ENCODE peak calls at places on chromosome 5, in seven cellular contexts. One of them, this sample, is unnamed.

GRCh38 chr5:15487228-15487627 is 12.8 kb upstream of the FBXL7 start:
- DNase-seq in Karpas-422: no peak
- DNase-seq in lung: no peak
- DNase-seq in heart right ventricle: no peak
- DNase-seq in IMR-90: no peak
- DNase-seq in A673: no peak
- DNase-seq in small intestine: no peak
- DNase-seq in this sample: no peak

GRCh38 chr5:154296525-154297159 is 106.1 kb downstream of the GALNT10 start:
- DNase-seq in Karpas-422: no peak
- DNase-seq in lung: no peak
- DNase-seq in heart right ventricle: no peak
- DNase-seq in IMR-90: no peak
- DNase-seq in A673: no peak
- DNase-seq in small intestine: peak; percentile 46
- DNase-seq in this sample: no peak

GRCh38 chr5:59293700-59294099 is 599.8 kb downstream of the PDE4D start:
- DNase-seq in Karpas-422: no peak
- DNase-seq in lung: no peak
- DNase-seq in heart right ventricle: no peak
- DNase-seq in IMR-90: no peak
- DNase-seq in A673: no peak
- DNase-seq in small intestine: no peak
- DNase-seq in this sample: no peak

GRCh38 chr5:149801307-149801985 is 71.3 kb downstream of the PPARGC1B start:
- DNase-seq in Karpas-422: no peak
- DNase-seq in lung: no peak
- DNase-seq in heart right ventricle: no peak
- DNase-seq in IMR-90: no peak
- DNase-seq in A673: no peak
- DNase-seq in small intestine: no peak
- DNase-seq in this sample: no peak

GRCh38 chr5:669111-669841 is 23.9 kb downstream of the TPPP start:
- DNase-seq in Karpas-422: peak; percentile 68
- DNase-seq in lung: no peak
- DNase-seq in heart right ventricle: no peak
- DNase-seq in IMR-90: no peak
- DNase-seq in A673: no peak
- DNase-seq in small intestine: peak; percentile 30
- DNase-seq in this sample: peak; percentile 25

GRCh38 chr5:8831251-8831650 is 714.6 kb downstream of the SEMA5A start:
- DNase-seq in Karpas-422: no peak
- DNase-seq in lung: no peak
- DNase-seq in heart right ventricle: no peak
- DNase-seq in IMR-90: no peak
- DNase-seq in A673: no peak
- DNase-seq in small intestine: no peak
- DNase-seq in this sample: no peak

GRCh38 chr5:625516-625915 is 13.4 kb downstream of the CEP72 start:
- DNase-seq in Karpas-422: no peak
- DNase-seq in lung: no peak
- DNase-seq in heart right ventricle: no peak
- DNase-seq in IMR-90: no peak
- DNase-seq in A673: no peak
- DNase-seq in small intestine: no peak
- DNase-seq in this sample: no peak

GRCh38 chr5:147507480-147508126 is 2.3 kb downstream of the DPYSL3 start:
- DNase-seq in Karpas-422: no peak
- DNase-seq in lung: no peak
- DNase-seq in heart right ventricle: no peak
- DNase-seq in IMR-90: peak; percentile 78
- DNase-seq in A673: no peak
- DNase-seq in small intestine: no peak
- DNase-seq in this sample: peak; percentile 79

GRCh38 chr5:139335811-139336210 is 5.8 kb upstream of the PAIP2 start:
- DNase-seq in Karpas-422: no peak
- DNase-seq in lung: no peak
- DNase-seq in heart right ventricle: no peak
- DNase-seq in IMR-90: no peak
- DNase-seq in A673: no peak
- DNase-seq in small intestine: no peak
- DNase-seq in this sample: peak; percentile 10

GRCh38 chr5:181215997-181216982 is 6.8 kb upstream of the TRIM41 start:
- DNase-seq in Karpas-422: peak; percentile 76
- DNase-seq in lung: no peak
- DNase-seq in heart right ventricle: no peak
- DNase-seq in IMR-90: no peak
- DNase-seq in A673: peak; percentile 60
- DNase-seq in small intestine: no peak
- DNase-seq in this sample: no peak

DNA sequence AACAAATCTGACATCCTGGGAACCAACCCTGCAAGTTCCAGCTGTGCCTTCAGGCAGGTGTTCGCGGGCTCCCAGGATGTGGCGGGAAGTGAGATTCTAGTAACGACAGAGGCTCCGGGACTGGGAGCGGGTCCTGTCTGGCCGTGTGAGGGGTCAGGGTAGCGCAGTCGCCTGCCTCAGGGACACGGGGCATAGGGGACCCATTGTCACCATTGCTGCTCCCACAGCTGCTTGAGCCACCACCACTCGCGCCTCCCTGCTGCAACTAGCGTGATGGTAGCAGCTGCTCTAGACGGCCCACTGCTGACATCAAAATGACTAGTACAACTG is 468.5 kb downstream of the CDH9 start:
- DNase-seq in Karpas-422: no peak
- DNase-seq in lung: no peak
- DNase-seq in heart right ventricle: no peak
- DNase-seq in IMR-90: no peak
- DNase-seq in A673: no peak
- DNase-seq in small intestine: no peak
- DNase-seq in this sample: no peak
- H3K4me1 ChIP-seq in Karpas-422: no peaks in the 10 kb centered on the region
- H3K4me1 ChIP-seq in lung: no peaks in the 10 kb centered on the region
- H3K4me1 ChIP-seq in heart right ventricle: no peaks in the 10 kb centered on the region
- H3K4me1 ChIP-seq in IMR-90: no peaks in the 10 kb centered on the region
- H3K4me1 ChIP-seq in A673: no peaks in the 10 kb centered on the region
- H3K4me1 ChIP-seq in small intestine: no peaks in the 10 kb centered on the region
- H3K4me1 ChIP-seq in this sample: no peaks in the 10 kb centered on the region

DNA sequence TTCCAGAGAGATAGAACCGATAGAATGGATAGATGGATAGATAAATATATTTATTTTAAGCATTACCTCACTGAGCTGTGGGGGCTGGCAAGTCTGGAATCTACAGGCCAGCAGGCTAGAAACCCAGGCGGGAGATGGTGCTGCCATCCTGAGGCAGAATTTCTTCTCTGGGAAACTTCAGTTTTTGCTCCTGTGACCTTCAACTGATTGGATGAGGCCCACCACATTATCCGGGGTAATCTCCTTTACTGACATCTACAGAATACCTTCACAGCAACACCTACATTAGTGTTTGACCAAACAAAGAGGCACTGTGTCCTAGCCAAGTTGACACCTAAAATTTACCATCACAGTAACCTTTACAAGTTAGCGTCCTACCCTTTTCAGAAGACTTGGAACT is 29.2 kb upstream of the TENT4A start:
- DNase-seq in Karpas-422: no peak
- DNase-seq in lung: peak; percentile 6
- DNase-seq in heart right ventricle: no peak
- DNase-seq in IMR-90: no peak
- DNase-seq in A673: no peak
- DNase-seq in small intestine: no peak
- DNase-seq in this sample: no peak
- H3K4me1 ChIP-seq in Karpas-422: no peaks in the 10 kb centered on the region
- H3K4me1 ChIP-seq in lung: no peaks in the 10 kb centered on the region
- H3K4me1 ChIP-seq in heart right ventricle: no peaks in the 10 kb centered on the region
- H3K4me1 ChIP-seq in IMR-90: no peaks in the 10 kb centered on the region
- H3K4me1 ChIP-seq in A673: no peaks in the 10 kb centered on the region
- H3K4me1 ChIP-seq in small intestine: no peaks in the 10 kb centered on the region
- H3K4me1 ChIP-seq in this sample: no peaks in the 10 kb centered on the region

GRCh38 chr5:145834554-145834916 is 607 bp downstream of the PRELID2 start:
- DNase-seq in Karpas-422: no peak
- DNase-seq in lung: no peak
- DNase-seq in heart right ventricle: no peak
- DNase-seq in IMR-90: no peak
- DNase-seq in A673: no peak
- DNase-seq in small intestine: peak; percentile 39
- DNase-seq in this sample: no peak
- H3K4me1 ChIP-seq in Karpas-422: no peaks in the 10 kb centered on the region
- H3K4me1 ChIP-seq in lung: no peaks in the 10 kb centered on the region
- H3K4me1 ChIP-seq in heart right ventricle: peaks cover 8% of the 10 kb centered on the region
- H3K4me1 ChIP-seq in IMR-90: peaks cover 6% of the 10 kb centered on the region
- H3K4me1 ChIP-seq in A673: peaks cover 32% of the 10 kb centered on the region
- H3K4me1 ChIP-seq in small intestine: peaks cover 2% of the 10 kb centered on the region
- H3K4me1 ChIP-seq in this sample: peaks cover 24% of the 10 kb centered on the region

GRCh38 chr5:103036601-103037000 is 83.3 kb downstream of the GIN1 start:
- DNase-seq in Karpas-422: no peak
- DNase-seq in lung: no peak
- DNase-seq in heart right ventricle: no peak
- DNase-seq in IMR-90: no peak
- DNase-seq in A673: no peak
- DNase-seq in small intestine: no peak
- DNase-seq in this sample: peak; percentile 17

GRCh38 chr5:103035701-103036100 is 84.2 kb downstream of the GIN1 start:
- DNase-seq in Karpas-422: no peak
- DNase-seq in lung: no peak
- DNase-seq in heart right ventricle: no peak
- DNase-seq in IMR-90: no peak
- DNase-seq in A673: no peak
- DNase-seq in small intestine: no peak
- DNase-seq in this sample: no peak

GRCh38 chr5:103037673-103038455 is 82.1 kb downstream of the GIN1 start:
- DNase-seq in Karpas-422: peak; percentile 52
- DNase-seq in lung: no peak
- DNase-seq in heart right ventricle: no peak
- DNase-seq in IMR-90: peak; percentile 8
- DNase-seq in A673: peak; percentile 42
- DNase-seq in small intestine: no peak
- DNase-seq in this sample: no peak

DNA sequence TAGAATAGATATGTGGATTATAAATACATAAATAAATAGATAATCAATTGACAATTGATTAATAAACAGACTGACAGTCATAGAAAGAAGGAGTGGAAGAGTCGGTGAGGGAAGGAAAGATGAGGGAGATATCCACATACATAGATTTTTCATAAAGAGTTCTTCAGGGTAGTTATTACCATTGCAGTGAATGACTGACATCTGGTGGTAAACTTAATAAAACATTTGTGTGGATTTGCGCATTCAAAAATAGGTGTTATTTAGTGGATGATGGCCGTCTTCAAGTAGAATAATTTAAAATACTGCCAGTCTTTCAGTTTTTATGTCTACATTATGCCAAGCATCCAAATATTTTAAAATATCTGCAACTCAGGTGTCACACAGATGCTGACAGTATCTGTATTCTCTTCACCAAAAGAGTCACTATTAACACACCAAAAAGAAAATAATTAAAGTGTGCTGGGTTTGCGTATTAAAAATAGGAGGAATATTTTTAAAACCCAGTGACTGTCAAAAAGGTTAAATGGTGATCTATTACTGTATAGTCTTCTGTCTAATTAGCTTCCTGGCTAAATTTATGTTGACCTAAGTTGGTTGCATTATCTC is 78.8 kb downstream of the GIN1 start:
- DNase-seq in Karpas-422: peak; percentile 66
- DNase-seq in lung: no peak
- DNase-seq in heart right ventricle: no peak
- DNase-seq in IMR-90: peak; percentile 65
- DNase-seq in A673: peak; percentile 77
- DNase-seq in small intestine: peak; percentile 42
- DNase-seq in this sample: peak; percentile 75
- H3K4me1 ChIP-seq in Karpas-422: no peaks in the 10 kb centered on the region
- H3K4me1 ChIP-seq in lung: no peaks in the 10 kb centered on the region
- H3K4me1 ChIP-seq in heart right ventricle: no peaks in the 10 kb centered on the region
- H3K4me1 ChIP-seq in IMR-90: no peaks in the 10 kb centered on the region
- H3K4me1 ChIP-seq in A673: peaks cover 5% of the 10 kb centered on the region
- H3K4me1 ChIP-seq in small intestine: no peaks in the 10 kb centered on the region
- H3K4me1 ChIP-seq in this sample: peaks cover 6% of the 10 kb centered on the region

DNA sequence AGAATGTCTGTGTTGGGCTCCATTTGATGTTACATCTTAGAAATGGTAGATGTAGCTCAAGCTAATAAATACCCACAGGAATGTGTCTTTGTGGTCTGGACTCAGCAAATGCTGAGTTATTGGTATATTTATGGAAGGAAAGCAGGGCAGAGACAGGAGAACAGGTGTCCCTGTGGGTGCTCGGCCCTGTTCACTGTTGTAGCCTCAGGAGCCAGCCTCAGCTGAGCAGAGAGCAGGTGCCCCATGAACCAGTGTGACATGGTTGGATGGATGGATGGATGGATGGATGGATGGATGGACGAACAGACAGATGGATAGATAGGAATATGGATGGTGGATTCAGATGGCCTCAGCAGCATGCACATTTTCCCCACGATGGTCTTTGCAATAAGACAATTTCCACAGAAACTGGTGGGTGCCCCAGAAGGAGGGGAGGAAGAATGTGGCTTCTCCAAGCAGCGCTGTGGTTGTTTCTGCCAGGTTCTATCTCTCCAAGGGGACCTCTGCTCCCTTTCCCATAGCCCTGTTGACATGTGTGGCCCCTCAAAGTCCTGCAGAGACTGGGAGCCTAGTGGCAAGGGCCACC is 8.2 kb upstream of the IRF1 start:
- DNase-seq in Karpas-422: no peak
- DNase-seq in lung: no peak
- DNase-seq in heart right ventricle: no peak
- DNase-seq in IMR-90: peak; percentile 20
- DNase-seq in A673: no peak
- DNase-seq in small intestine: no peak
- DNase-seq in this sample: no peak
- H3K4me1 ChIP-seq in Karpas-422: peaks cover 22% of the 10 kb centered on the region
- H3K4me1 ChIP-seq in lung: no peaks in the 10 kb centered on the region
- H3K4me1 ChIP-seq in heart right ventricle: peaks cover 62% of the 10 kb centered on the region
- H3K4me1 ChIP-seq in IMR-90: peaks cover 30% of the 10 kb centered on the region
- H3K4me1 ChIP-seq in A673: peaks cover 11% of the 10 kb centered on the region
- H3K4me1 ChIP-seq in small intestine: peaks cover 14% of the 10 kb centered on the region
- H3K4me1 ChIP-seq in this sample: peaks cover 22% of the 10 kb centered on the region

DNA sequence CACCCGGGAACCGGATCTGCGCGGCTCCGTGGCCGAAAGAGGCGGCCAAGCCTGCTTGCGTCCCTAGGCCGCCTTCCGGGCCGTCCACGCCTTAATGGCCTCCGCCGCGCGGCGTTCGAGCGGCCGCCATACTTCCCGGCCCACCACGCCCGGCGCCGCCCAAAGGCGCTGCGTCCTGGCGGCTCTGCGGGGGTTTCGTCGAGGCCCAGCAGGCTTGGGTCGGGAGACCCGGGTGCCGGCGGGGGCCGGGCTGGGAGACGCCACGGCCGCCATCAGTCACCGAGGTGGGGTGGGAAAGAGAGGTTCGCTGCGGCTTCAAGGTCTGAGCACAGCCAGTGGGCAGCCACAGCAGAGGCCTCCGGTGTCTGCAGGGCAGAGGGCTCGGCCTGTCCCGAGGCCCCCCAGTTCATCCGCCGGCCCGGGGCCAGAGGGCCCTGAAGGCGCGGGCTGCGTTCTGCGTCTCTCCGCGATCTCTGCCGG is 545.8 kb upstream of the CDH10 start:
- DNase-seq in Karpas-422: no peak
- DNase-seq in lung: no peak
- DNase-seq in heart right ventricle: no peak
- DNase-seq in IMR-90: no peak
- DNase-seq in A673: no peak
- DNase-seq in small intestine: no peak
- DNase-seq in this sample: no peak
- H3K4me1 ChIP-seq in Karpas-422: no peaks in the 10 kb centered on the region
- H3K4me1 ChIP-seq in lung: no peaks in the 10 kb centered on the region
- H3K4me1 ChIP-seq in heart right ventricle: no peaks in the 10 kb centered on the region
- H3K4me1 ChIP-seq in IMR-90: no peaks in the 10 kb centered on the region
- H3K4me1 ChIP-seq in A673: no peaks in the 10 kb centered on the region
- H3K4me1 ChIP-seq in small intestine: no peaks in the 10 kb centered on the region
- H3K4me1 ChIP-seq in this sample: no peaks in the 10 kb centered on the region